ENCODE peak calls at places on chromosomes 16 and 17, in four cellular contexts. E is endodermal cell; L is CD4-positive, alpha-beta T cell; G is neural progenitor cell. Y is an unnamed sample.

GRCh38 chr17:65743313-65743665 is 181.8 kb upstream of the AXIN2 start:
- DNase-seq in G (no peak), L (no peak), E (no peak), Y (no peak)

GRCh38 chr17:15361592-15361991 is 20.2 kb upstream of the TEKT3 start:
- DNase-seq in L (no peak), G (no peak), E (peak), Y (no peak)

GRCh38 chr17:44988256-44988942 is 20.3 kb upstream of the C1QL1 start:
- DNase-seq in E (no peak), L (no peak), G (peak), Y (no peak)

GRCh38 chr16:65377131-65377649 is 255.3 kb upstream of the CDH11 start:
- DNase-seq in G (no peak), E (no peak), L (no peak), Y (no peak)

GRCh38 chr16:27363797-27364196 is 38.2 kb upstream of the IL21R start:
- DNase-seq in L (no peak), G (no peak), E (no peak), Y (no peak)

GRCh38 chr16:19898924-19899604 is 14.4 kb upstream of the GPRC5B start:
- DNase-seq in L (peak), E (peak), G (peak), Y (no peak)

GRCh38 chr17:47694018-47694817 is at the start of gene TBKBP1:
- DNase-seq in G (peak), L (peak), E (peak), Y (peak)

GRCh38 chr16:85125570-85126382 is 13.5 kb upstream of the CIBAR2 start:
- DNase-seq in G (no peak), L (no peak), E (no peak), Y (no peak)

GRCh38 chr17:18027280-18027679 is 11.7 kb downstream of the ATPAF2 start:
- DNase-seq in L (no peak), G (no peak), E (no peak), Y (no peak)

GRCh38 chr16:81740163-81740562 is 38.9 kb upstream of the PLCG2 start:
- DNase-seq in G (no peak), E (peak), L (no peak), Y (no peak)

GRCh38 chr16:57531253-57531575 is 5.2 kb downstream of the CCDC102A start:
- DNase-seq in L (no peak), E (no peak), G (no peak), Y (no peak)

GRCh38 chr17:3754458-3755334 is 31.0 kb downstream of the HASPIN start:
- DNase-seq in G (peak), L (peak), E (peak), Y (peak)

GRCh38 chr16:2450535-2450934 is 9.4 kb upstream of the TEDC2 start:
- DNase-seq in L (no peak), E (no peak), G (no peak), Y (no peak)

GRCh38 chr16:12661656-12662172 is 142.0 kb downstream of the CPPED1 start:
- DNase-seq in L (no peak), G (peak), E (peak), Y (peak)

GRCh38 chr17:39027037-39027436 is 59.8 kb upstream of the FBXO47 start:
- DNase-seq in G (peak), E (peak), L (peak), Y (peak)

GRCh38 chr16:11372073-11372923 is 27.0 kb downstream of the RMI2 start:
- DNase-seq in G (no peak), E (no peak), L (no peak), Y (no peak)

GRCh38 chr16:11372924-11373306 is 27.7 kb downstream of the RMI2 start:
- DNase-seq in L (no peak), E (no peak), G (no peak), Y (no peak)

GRCh38 chr16:11363927-11364258 is 18.6 kb downstream of the RMI2 start:
- DNase-seq in L (no peak), E (no peak), G (no peak), Y (no peak)

GRCh38 chr16:11370084-11370931 is 25.0 kb downstream of the RMI2 start:
- DNase-seq in G (no peak), L (no peak), E (no peak), Y (no peak)

GRCh38 chr16:11367483-11367906 is 22.2 kb downstream of the RMI2 start:
- DNase-seq in L (no peak), E (no peak), G (no peak), Y (no peak)
- TF ChIP-seq CTCF in L (no peak), E (no peak), G (no peak), Y (no peak)

DNA sequence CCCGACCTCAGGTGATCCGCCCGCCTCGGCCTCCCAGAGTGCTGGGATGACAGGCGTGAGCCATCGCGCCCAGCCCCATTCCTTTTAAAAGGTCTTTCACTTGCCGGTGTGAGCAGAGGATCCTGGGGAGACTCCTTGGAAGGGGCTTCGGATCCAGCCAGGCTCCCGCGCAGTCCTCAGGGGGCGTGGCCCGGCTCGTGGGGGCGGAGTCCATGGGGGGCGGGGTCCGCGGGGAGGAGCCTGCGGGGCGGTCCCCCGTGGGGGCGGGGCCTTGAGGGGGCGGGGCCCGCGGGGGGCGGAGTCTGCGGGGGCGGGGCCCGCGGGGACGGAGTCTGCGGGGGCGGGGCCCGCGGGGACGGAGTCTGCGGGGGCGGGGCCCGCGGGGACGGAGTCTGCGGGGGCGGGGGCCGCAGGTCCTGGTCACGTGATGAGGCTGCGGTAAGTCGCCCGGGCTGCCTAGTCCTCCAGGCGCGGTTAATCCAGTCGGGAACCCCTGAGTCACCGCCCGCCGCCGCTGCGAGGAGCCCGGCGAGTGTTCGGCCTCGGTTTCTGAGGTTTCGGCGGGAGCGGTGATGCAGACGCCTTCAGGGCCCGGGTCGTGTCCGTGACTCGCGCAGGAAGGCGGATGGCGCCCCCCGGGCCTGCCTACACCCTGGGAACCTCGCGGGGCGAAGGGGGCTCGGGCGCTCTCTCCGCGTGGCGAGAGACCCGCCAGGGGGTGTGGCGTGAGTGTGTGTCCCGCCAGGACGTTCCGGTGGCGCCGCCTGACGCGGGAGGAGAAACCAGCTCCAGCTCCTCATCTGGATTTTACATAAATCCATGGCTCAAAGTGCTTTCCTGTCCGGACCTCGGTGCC is 23.6 kb upstream of the ABR start:
- DNase-seq in L (peak), E (peak), G (peak), Y (peak)
- TF ChIP-seq CTCF in L (no peak), E (no peak), G (peak), Y (no peak)

GRCh38 chr17:58084317-58084981 is 1.2 kb downstream of the DYNLL2 start:
- DNase-seq in E (peak), G (peak), L (peak), Y (no peak)
- TF ChIP-seq CTCF in E (peak), G (peak), L (peak), Y (no peak)

DNA sequence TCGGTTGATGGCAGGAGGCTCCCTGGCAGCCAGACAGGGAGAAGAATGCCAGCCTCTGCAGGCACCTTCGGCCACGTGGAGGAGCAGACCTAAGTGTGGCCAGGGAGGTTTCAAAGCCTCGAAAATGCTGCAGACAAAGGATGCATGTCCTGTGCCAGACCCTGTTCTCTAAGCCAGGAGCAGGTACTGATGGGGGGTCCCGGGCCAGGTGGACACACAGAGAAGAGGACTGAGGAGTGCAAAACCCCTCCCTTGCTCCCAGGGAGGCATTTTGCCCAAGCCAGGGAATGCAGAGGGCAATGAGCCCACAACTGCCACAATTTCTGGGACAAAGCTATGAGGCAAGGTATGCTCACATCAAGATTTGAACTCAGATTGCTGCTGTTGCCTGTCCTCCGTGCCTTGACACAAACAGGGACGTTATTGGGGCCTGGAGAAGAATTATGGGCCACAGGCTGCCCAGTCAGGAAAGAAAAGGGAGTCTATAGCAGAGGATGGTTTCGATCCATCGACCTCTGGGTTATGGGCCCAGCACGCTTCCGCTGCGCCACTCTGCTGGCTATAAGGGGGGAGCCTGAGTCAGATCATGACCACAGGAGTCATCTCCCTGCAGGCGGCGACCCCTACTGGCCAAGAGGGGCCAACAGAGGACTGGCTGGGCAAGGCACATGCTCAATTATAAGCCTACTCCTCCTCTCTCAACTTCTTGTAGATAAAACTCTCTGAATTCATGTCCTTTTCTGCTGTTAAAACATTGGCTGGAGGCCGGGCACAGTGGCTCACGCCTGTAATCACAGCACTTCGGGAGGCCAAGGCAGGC is 25.1 kb upstream of the FOXK2 start:
- DNase-seq in G (peak), E (peak), L (peak), Y (peak)
- TF ChIP-seq CTCF in G (peak), E (peak), L (peak), Y (peak)

DNA sequence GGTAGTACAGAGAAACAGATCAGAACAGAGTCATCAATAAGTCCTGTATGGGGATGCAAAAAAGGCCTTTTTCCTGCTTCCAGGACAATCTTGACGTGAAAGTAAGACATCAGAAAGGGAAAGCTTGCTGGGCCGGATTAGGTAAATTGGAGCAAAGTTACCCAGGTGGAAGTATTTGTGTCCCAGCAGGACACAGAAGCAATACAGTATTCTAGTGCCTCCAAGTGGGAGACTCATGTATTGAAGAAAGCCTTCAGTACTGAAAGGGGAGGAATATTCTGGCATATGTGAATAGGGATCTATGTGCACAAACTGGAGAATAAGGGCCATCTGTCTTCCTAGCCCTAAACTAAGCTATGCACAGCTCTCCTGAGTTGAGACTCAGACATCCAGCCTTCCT is 327.2 kb upstream of the CDH8 start:
- DNase-seq in G (peak), E (peak), L (no peak), Y (no peak)
- TF ChIP-seq CTCF in G (peak), E (peak), L (no peak), Y (no peak)

Y was measured in mesothelial cell of epicardium.